ENCODE peak calls at places on chromosomes 13 and 19, in ten cellular contexts. R, X, Z, S, I, G, N, F, C and U are unnamed samples.

GRCh38 chr19:11164879-11165406 is 9.4 kb upstream of the SPC24 start:
- DNase-seq in F (no peak), G (peak; percentile 95), Z (no peak), X (peak; percentile 96), C (no peak), S (no peak), I (no peak), R (no peak), N (no peak), U (peak; percentile 96)

GRCh38 chr13:87080100-87080779 is 590.9 kb upstream of the SLITRK5 start:
- DNase-seq in F (no peak), I (no peak), N (no peak), S (no peak), C (no peak), Z (no peak), X (no peak), R (no peak), G (no peak), U (no peak)

GRCh38 chr13:71290963-71291937 is 575.8 kb downstream of the DACH1 start:
- DNase-seq in F (peak; percentile 5), X (peak; percentile 26), C (peak; percentile 16), Z (no peak), R (no peak), N (no peak), I (peak; percentile 8), S (peak; percentile 48), G (peak; percentile 81), U (no peak)

GRCh38 chr19:54415901-54416621 is 797 bp downstream of the TTYH1 start:
- DNase-seq in I (no peak), X (no peak), R (no peak), Z (no peak), G (no peak), S (no peak), C (no peak), F (no peak), N (no peak), U (no peak)

GRCh38 chr13:68540244-68540643 is 1310.1 kb upstream of the PCDH9 start:
- DNase-seq in S (no peak), X (no peak), G (no peak), Z (no peak), R (no peak), F (no peak), C (no peak), N (no peak), I (no peak), U (no peak)

GRCh38 chr19:33133438-33134031 is 1.6 kb downstream of the WDR88 start:
- DNase-seq in R (no peak), S (no peak), G (no peak), I (no peak), Z (no peak), X (no peak), F (no peak), C (no peak), N (no peak), U (no peak)

GRCh38 chr19:5323475-5323811 is 17.2 kb downstream of the PTPRS start:
- DNase-seq in X (no peak), C (no peak), Z (no peak), R (no peak), G (no peak), I (no peak), S (no peak), F (no peak), N (no peak), U (no peak)

GRCh38 chr19:34041922-34042521 is 130.3 kb upstream of the LSM14A start:
- DNase-seq in N (no peak), Z (no peak), C (peak; percentile 62), S (peak; percentile 68), G (peak; percentile 62), I (no peak), R (peak; percentile 60), F (no peak), X (peak; percentile 19), U (peak; percentile 93)

GRCh38 chr13:21541271-21541670 is 62.7 kb downstream of the MICU2 start:
- DNase-seq in C (no peak), F (no peak), G (no peak), X (no peak), R (no peak), S (peak; percentile 23), Z (no peak), I (peak; percentile 35), N (no peak), U (no peak)

GRCh38 chr19:4909172-4909896 is at the start of gene UHRF1:
- DNase-seq in G (peak; percentile 35), C (peak; percentile 81), Z (no peak), R (no peak), I (no peak), S (peak; percentile 31), X (no peak), F (no peak), N (no peak), U (no peak)

GRCh38 chr19:50695251-50696064 is 24.1 kb downstream of the SHANK1 start:
- DNase-seq in X (no peak), I (no peak), Z (no peak), F (no peak), N (no peak), R (no peak), S (no peak), G (no peak), C (peak; percentile 68), U (no peak)

GRCh38 chr13:24251525-24251924 is 57.9 kb upstream of the C1QTNF9 start:
- DNase-seq in C (no peak), R (no peak), N (no peak), I (no peak), F (no peak), G (no peak), X (no peak), S (no peak), Z (no peak), U (no peak)

GRCh38 chr13:94323746-94324408 is 155.6 kb downstream of the DCT start:
- DNase-seq in C (no peak), X (no peak), G (no peak), R (no peak), F (no peak), S (no peak), N (no peak), I (no peak), Z (no peak), U (no peak)

GRCh38 chr13:91684746-91685145 is 286.3 kb downstream of the GPC5 start:
- DNase-seq in R (no peak), Z (no peak), C (no peak), G (no peak), N (no peak), I (no peak), S (no peak), X (no peak), F (no peak), U (no peak)

GRCh38 chr13:89150362-89150761 is 1479.2 kb downstream of the SLITRK5 start:
- DNase-seq in I (no peak), Z (no peak), G (no peak), X (no peak), F (no peak), S (no peak), C (no peak), R (no peak), N (peak; percentile 11), U (no peak)

GRCh38 chr19:30666301-30666803 is 294.2 kb downstream of the ZNF536 start:
- DNase-seq in Z (no peak), X (peak; percentile 33), N (no peak), F (no peak), I (peak; percentile 29), R (no peak), C (peak; percentile 58), G (peak; percentile 37), S (peak; percentile 44), U (peak; percentile 89)

DNA sequence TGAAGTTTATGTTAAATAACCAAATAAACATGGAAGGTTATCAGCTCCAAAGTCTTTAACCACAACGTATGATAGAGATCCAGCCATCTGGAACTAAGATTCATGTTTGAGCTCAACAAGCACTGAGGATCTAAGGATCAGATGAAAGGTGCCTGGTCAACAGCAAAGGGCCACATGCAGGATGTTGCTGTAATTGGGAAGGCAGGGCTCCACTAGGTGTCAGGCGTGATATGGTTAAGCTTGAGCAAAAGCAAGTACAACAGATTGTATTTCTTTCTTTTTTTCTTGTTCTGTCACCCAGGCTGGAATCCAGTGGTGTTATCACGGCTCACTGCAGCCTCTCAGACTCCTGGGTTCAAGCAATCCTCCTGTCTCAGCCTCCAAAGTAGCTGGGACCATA is 12.0 kb downstream of the EBPL start:
- DNase-seq in F (no peak), G (no peak), S (peak; percentile 16), I (peak; percentile 28), R (no peak), Z (no peak), C (peak; percentile 43), X (no peak), N (no peak), U (peak; percentile 43)
- TF ChIP-seq CTCF in F (peak; percentile 25), G (peak; percentile 8), S (peak; percentile 35), I (peak; percentile 42), R (no peak), Z (peak; percentile 21), C (peak; percentile 58), X (no peak), N (peak; percentile 43), U (no peak)

GRCh38 chr13:82356667-82357066 is 1525.6 kb downstream of the SLITRK1 start:
- DNase-seq in N (no peak), F (no peak), C (no peak), S (peak; percentile 6), X (no peak), I (no peak), R (no peak), G (no peak), Z (no peak), U (no peak)
- TF ChIP-seq CTCF in N (peak; percentile 25), F (no peak), C (no peak), S (peak; percentile 26), X (no peak), I (peak; percentile 14), R (no peak), G (no peak), Z (no peak), U (no peak)

GRCh38 chr19:16213076-16213475 is 15.4 kb downstream of the AP1M1 start:
- DNase-seq in F (no peak), N (no peak), R (no peak), C (no peak), X (no peak), I (no peak), G (peak; percentile 18), S (no peak), Z (no peak), U (no peak)
- TF ChIP-seq CTCF in F (no peak), N (no peak), R (no peak), C (no peak), X (no peak), I (no peak), G (no peak), S (no peak), Z (no peak), U (no peak)

GRCh38 chr19:49689133-49690072 is at the start of gene ADM5:
- DNase-seq in G (no peak), N (no peak), C (no peak), X (peak; percentile 63), S (no peak), I (peak; percentile 53), Z (no peak), F (no peak), R (no peak), U (no peak)
- TF ChIP-seq CTCF in G (peak; percentile 50), N (peak; percentile 82), C (peak; percentile 40), X (peak; percentile 54), S (no peak), I (peak; percentile 65), Z (peak; percentile 70), F (peak; percentile 77), R (no peak), U (no peak)